ENCODE peak calls at places on chromosome 16, in eight cellular contexts. One of them, this sample, is unnamed. For H3K27me3, the result is how much of the 10 kb centered on the place peaks cover.

GRCh38 chr16:23837553-23838308 is 1.9 kb downstream of the PRKCB start:
- DNase-seq in PC-3: no peak
- DNase-seq in cardiac muscle cell: no peak
- DNase-seq in stomach: no peak
- DNase-seq in fibroblast of lung: no peak
- DNase-seq in tibial artery: no peak
- DNase-seq in H1: no peak
- DNase-seq in left ventricle myocardium inferior: no peak
- DNase-seq in this sample: no peak

GRCh38 chr16:7691533-7691932 is 358.9 kb downstream of the RBFOX1 start:
- DNase-seq in tibial artery: no peak
- DNase-seq in stomach: no peak
- DNase-seq in cardiac muscle cell: no peak
- DNase-seq in fibroblast of lung: no peak
- DNase-seq in left ventricle myocardium inferior: no peak
- DNase-seq in PC-3: no peak
- DNase-seq in H1: no peak
- DNase-seq in this sample: no peak

GRCh38 chr16:29673501-29673900 is 5.5 kb upstream of the QPRT start:
- DNase-seq in PC-3: no peak
- DNase-seq in tibial artery: no peak
- DNase-seq in H1: no peak
- DNase-seq in fibroblast of lung: no peak
- DNase-seq in left ventricle myocardium inferior: no peak
- DNase-seq in cardiac muscle cell: no peak
- DNase-seq in stomach: no peak
- DNase-seq in this sample: no peak

GRCh38 chr16:9447195-9447551 is 355.7 kb downstream of the HAPSTR1 start:
- DNase-seq in stomach: peak
- DNase-seq in left ventricle myocardium inferior: peak
- DNase-seq in PC-3: no peak
- DNase-seq in tibial artery: no peak
- DNase-seq in H1: no peak
- DNase-seq in fibroblast of lung: no peak
- DNase-seq in cardiac muscle cell: no peak
- DNase-seq in this sample: no peak

GRCh38 chr16:14186007-14186953 is 115.2 kb downstream of the MRTFB start:
- DNase-seq in PC-3: peak
- DNase-seq in H1: peak
- DNase-seq in fibroblast of lung: peak
- DNase-seq in stomach: no peak
- DNase-seq in cardiac muscle cell: peak
- DNase-seq in left ventricle myocardium inferior: peak
- DNase-seq in tibial artery: peak
- DNase-seq in this sample: no peak

GRCh38 chr16:84418056-84418849 is 49.9 kb downstream of the ATP2C2 start:
- DNase-seq in fibroblast of lung: no peak
- DNase-seq in cardiac muscle cell: no peak
- DNase-seq in PC-3: no peak
- DNase-seq in stomach: no peak
- DNase-seq in H1: no peak
- DNase-seq in left ventricle myocardium inferior: no peak
- DNase-seq in tibial artery: no peak
- DNase-seq in this sample: no peak

GRCh38 chr16:13348416-13348815 is 447.0 kb downstream of the SHISA9 start:
- DNase-seq in cardiac muscle cell: no peak
- DNase-seq in stomach: no peak
- DNase-seq in tibial artery: no peak
- DNase-seq in fibroblast of lung: no peak
- DNase-seq in left ventricle myocardium inferior: no peak
- DNase-seq in PC-3: no peak
- DNase-seq in H1: no peak
- DNase-seq in this sample: no peak

GRCh38 chr16:27969574-27969973 is 93.9 kb downstream of the GSG1L start:
- DNase-seq in PC-3: peak
- DNase-seq in fibroblast of lung: peak
- DNase-seq in stomach: no peak
- DNase-seq in cardiac muscle cell: peak
- DNase-seq in tibial artery: no peak
- DNase-seq in H1: no peak
- DNase-seq in left ventricle myocardium inferior: no peak
- DNase-seq in this sample: no peak

GRCh38 chr16:27839419-27839818 is 224.1 kb downstream of the GSG1L start:
- DNase-seq in tibial artery: no peak
- DNase-seq in left ventricle myocardium inferior: no peak
- DNase-seq in stomach: no peak
- DNase-seq in fibroblast of lung: no peak
- DNase-seq in cardiac muscle cell: peak
- DNase-seq in PC-3: peak
- DNase-seq in H1: no peak
- DNase-seq in this sample: no peak

GRCh38 chr16:77788196-77789084 is at the start of gene VAT1L:
- DNase-seq in cardiac muscle cell: peak
- DNase-seq in H1: peak
- DNase-seq in PC-3: no peak
- DNase-seq in tibial artery: peak
- DNase-seq in fibroblast of lung: peak
- DNase-seq in stomach: no peak
- DNase-seq in left ventricle myocardium inferior: peak
- DNase-seq in this sample: no peak

DNA sequence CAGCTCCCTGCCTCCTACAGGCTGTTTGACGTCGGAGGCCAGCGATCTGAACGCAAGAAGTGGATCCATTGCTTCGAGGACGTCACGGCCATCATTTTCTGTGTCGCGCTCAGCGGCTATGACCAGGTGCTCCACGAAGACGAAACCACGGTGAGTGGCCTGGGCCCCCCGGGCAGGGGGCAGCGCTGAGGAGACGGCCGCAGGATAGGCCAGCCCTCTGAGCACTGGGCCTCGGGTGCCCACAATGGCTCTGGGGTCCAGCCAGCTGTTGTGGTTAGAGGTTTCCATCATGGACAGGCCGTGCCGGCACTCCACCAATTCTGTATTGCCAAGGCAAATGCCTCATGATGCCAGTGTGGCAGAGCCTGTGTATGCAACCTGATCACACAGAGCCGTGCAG is 88.6 kb downstream of the AMFR start:
- DNase-seq in left ventricle myocardium inferior: no peak
- DNase-seq in cardiac muscle cell: no peak
- DNase-seq in tibial artery: no peak
- DNase-seq in H1: no peak
- DNase-seq in stomach: no peak
- DNase-seq in fibroblast of lung: no peak
- DNase-seq in PC-3: no peak
- DNase-seq in this sample: no peak
- H3K27ac ChIP-seq in left ventricle myocardium inferior: peak
- H3K27ac ChIP-seq in cardiac muscle cell: no peak
- H3K27ac ChIP-seq in tibial artery: no peak
- H3K27ac ChIP-seq in H1: no peak
- H3K27ac ChIP-seq in stomach: no peak
- H3K27ac ChIP-seq in fibroblast of lung: no peak
- H3K27ac ChIP-seq in PC-3: no peak
- H3K27ac ChIP-seq in this sample: no peak

DNA sequence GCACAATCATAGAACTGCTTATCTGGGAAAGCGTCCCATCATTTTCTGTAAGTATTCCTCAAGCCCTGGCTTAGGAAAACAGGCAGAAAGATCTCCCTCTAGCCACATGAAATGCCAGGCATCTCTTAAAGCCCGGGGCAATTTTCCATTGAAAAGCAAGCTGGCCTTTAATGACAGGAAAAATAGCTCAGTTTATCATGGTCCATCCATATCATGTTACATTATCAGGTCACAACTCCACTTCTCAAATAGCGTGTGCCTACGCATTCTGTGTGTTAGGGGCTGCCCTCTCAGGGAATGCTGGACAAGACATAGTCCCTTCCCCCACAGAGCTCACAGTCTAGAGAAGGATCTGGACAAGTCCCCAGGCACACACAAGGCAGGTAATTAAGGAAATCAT is 155.2 kb upstream of the FOXF1 start:
- DNase-seq in stomach: no peak
- DNase-seq in H1: no peak
- DNase-seq in left ventricle myocardium inferior: no peak
- DNase-seq in fibroblast of lung: no peak
- DNase-seq in PC-3: no peak
- DNase-seq in cardiac muscle cell: no peak
- DNase-seq in tibial artery: no peak
- DNase-seq in this sample: no peak
- H3K27me3 ChIP-seq in stomach: under half
- H3K27me3 ChIP-seq in H1: under half
- H3K27me3 ChIP-seq in left ventricle myocardium inferior: half or more
- H3K27me3 ChIP-seq in fibroblast of lung: under half
- H3K27me3 ChIP-seq in PC-3: half or more
- H3K27me3 ChIP-seq in cardiac muscle cell: under half
- H3K27me3 ChIP-seq in tibial artery: under half
- H3K27me3 ChIP-seq in this sample: under half

DNA sequence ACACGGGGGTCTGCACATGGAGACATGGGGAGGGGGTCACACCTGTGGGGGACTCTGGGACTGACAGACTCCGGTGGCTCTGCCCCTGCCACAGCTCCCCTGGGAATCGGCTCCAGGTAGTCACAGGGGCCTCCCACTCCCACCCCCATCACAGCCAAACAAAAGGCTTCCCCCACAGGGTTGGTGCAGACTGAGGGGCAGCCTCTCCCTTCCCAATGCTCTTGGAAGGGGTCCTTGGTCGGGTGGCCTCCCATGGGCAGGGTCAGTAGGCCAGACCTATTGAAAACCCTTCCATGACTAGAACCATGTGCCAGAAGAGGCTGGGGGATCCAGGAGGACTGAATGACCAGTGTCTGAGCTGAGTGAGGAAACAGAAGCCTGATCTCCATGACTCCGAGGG is 28.7 kb downstream of the TK2 start:
- DNase-seq in fibroblast of lung: no peak
- DNase-seq in H1: no peak
- DNase-seq in left ventricle myocardium inferior: no peak
- DNase-seq in cardiac muscle cell: no peak
- DNase-seq in PC-3: no peak
- DNase-seq in tibial artery: no peak
- DNase-seq in stomach: no peak
- DNase-seq in this sample: no peak
- H3K27ac ChIP-seq in fibroblast of lung: no peak
- H3K27ac ChIP-seq in H1: no peak
- H3K27ac ChIP-seq in left ventricle myocardium inferior: peak
- H3K27ac ChIP-seq in cardiac muscle cell: no peak
- H3K27ac ChIP-seq in PC-3: no peak
- H3K27ac ChIP-seq in tibial artery: peak
- H3K27ac ChIP-seq in stomach: peak
- H3K27ac ChIP-seq in this sample: no peak

DNA sequence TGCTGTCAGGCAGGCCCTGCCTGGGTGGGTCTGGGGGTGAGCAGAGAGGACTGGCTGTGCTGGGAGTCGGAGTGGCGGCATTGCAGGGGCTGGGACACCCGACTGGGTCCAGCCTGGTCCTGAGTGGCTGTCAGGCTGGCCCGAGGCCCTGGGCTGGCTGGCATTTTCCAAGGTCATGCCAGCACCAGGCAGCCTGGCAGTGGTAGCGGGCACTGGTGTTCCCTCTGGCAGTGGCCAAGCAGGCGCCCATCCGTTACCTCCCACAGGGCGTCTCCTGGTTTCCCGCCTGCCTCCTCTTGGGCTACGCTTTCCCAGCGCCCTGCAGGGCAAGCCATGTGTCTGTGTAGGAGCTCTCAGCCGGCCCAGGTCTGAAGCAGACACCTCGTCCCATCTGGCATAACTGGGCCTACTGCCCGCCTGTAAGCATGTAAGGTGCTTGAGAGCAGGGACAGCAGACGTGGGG is 5.7 kb upstream of the PKMYT1 start:
- DNase-seq in stomach: peak
- DNase-seq in tibial artery: no peak
- DNase-seq in PC-3: no peak
- DNase-seq in left ventricle myocardium inferior: peak
- DNase-seq in cardiac muscle cell: no peak
- DNase-seq in H1: no peak
- DNase-seq in fibroblast of lung: no peak
- DNase-seq in this sample: no peak
- H3K27me3 ChIP-seq in stomach: under half
- H3K27me3 ChIP-seq in tibial artery: under half
- H3K27me3 ChIP-seq in PC-3: under half
- H3K27me3 ChIP-seq in left ventricle myocardium inferior: under half
- H3K27me3 ChIP-seq in cardiac muscle cell: under half
- H3K27me3 ChIP-seq in H1: under half
- H3K27me3 ChIP-seq in fibroblast of lung: under half
- H3K27me3 ChIP-seq in this sample: under half

GRCh38 chr16:49592507-49593422 is 219.2 kb downstream of the C16orf78 start:
- DNase-seq in stomach: peak
- DNase-seq in tibial artery: peak
- DNase-seq in PC-3: peak
- DNase-seq in left ventricle myocardium inferior: no peak
- DNase-seq in fibroblast of lung: peak
- DNase-seq in H1: peak
- DNase-seq in cardiac muscle cell: peak
- DNase-seq in this sample: peak
- H3K27ac ChIP-seq in stomach: no peak
- H3K27ac ChIP-seq in tibial artery: no peak
- H3K27ac ChIP-seq in PC-3: no peak
- H3K27ac ChIP-seq in left ventricle myocardium inferior: no peak
- H3K27ac ChIP-seq in fibroblast of lung: no peak
- H3K27ac ChIP-seq in H1: no peak
- H3K27ac ChIP-seq in cardiac muscle cell: no peak
- H3K27ac ChIP-seq in this sample: no peak

This sample was measured in Panc1.